ENCODE peak calls at places on chromosomes 3 and 15, in ten cellular contexts. One of them, this sample, is unnamed.

GRCh38 chr15:46213551-46213950 is 578.7 kb downstream of the SQOR start:
- DNase-seq in GM23338: no peak
- DNase-seq in prostate gland: no peak
- DNase-seq in fibroblast of lung: no peak
- DNase-seq in WTC11: no peak
- DNase-seq in epithelial cell of esophagus: peak; percentile 1
- DNase-seq in GM10248: no peak
- DNase-seq in kidney: no peak
- DNase-seq in bronchial epithelial cell: no peak
- DNase-seq in OCI-LY7: no peak
- DNase-seq in this sample: no peak

GRCh38 chr15:96366526-96366877 is 36.0 kb downstream of the NR2F2 start:
- DNase-seq in GM10248: peak; percentile 8
- DNase-seq in kidney: peak; percentile 67
- DNase-seq in GM23338: peak; percentile 60
- DNase-seq in bronchial epithelial cell: no peak
- DNase-seq in prostate gland: no peak
- DNase-seq in OCI-LY7: no peak
- DNase-seq in WTC11: no peak
- DNase-seq in fibroblast of lung: no peak
- DNase-seq in epithelial cell of esophagus: no peak
- DNase-seq in this sample: no peak

GRCh38 chr15:67914028-67914427 is 74.2 kb upstream of the RNU6-1 start:
- DNase-seq in GM23338: no peak
- DNase-seq in WTC11: no peak
- DNase-seq in prostate gland: no peak
- DNase-seq in GM10248: no peak
- DNase-seq in bronchial epithelial cell: no peak
- DNase-seq in fibroblast of lung: no peak
- DNase-seq in kidney: no peak
- DNase-seq in OCI-LY7: no peak
- DNase-seq in epithelial cell of esophagus: no peak
- DNase-seq in this sample: no peak

GRCh38 chr3:70832035-70832795 is 519.8 kb upstream of the MDFIC2 start:
- DNase-seq in fibroblast of lung: peak; percentile 93
- DNase-seq in OCI-LY7: no peak
- DNase-seq in kidney: no peak
- DNase-seq in GM10248: no peak
- DNase-seq in prostate gland: no peak
- DNase-seq in GM23338: no peak
- DNase-seq in WTC11: no peak
- DNase-seq in bronchial epithelial cell: no peak
- DNase-seq in epithelial cell of esophagus: peak; percentile 26
- DNase-seq in this sample: no peak

GRCh38 chr3:62109534-62109933 is 263.8 kb downstream of the FEZF2 start:
- DNase-seq in GM23338: peak; percentile 67
- DNase-seq in GM10248: no peak
- DNase-seq in bronchial epithelial cell: peak; percentile 50
- DNase-seq in kidney: no peak
- DNase-seq in fibroblast of lung: peak; percentile 96
- DNase-seq in epithelial cell of esophagus: peak; percentile 68
- DNase-seq in OCI-LY7: no peak
- DNase-seq in WTC11: peak; percentile 38
- DNase-seq in prostate gland: no peak
- DNase-seq in this sample: no peak

GRCh38 chr15:95866698-95867440 is 463.6 kb upstream of the NR2F2 start:
- DNase-seq in bronchial epithelial cell: no peak
- DNase-seq in GM10248: no peak
- DNase-seq in epithelial cell of esophagus: no peak
- DNase-seq in WTC11: no peak
- DNase-seq in kidney: no peak
- DNase-seq in fibroblast of lung: no peak
- DNase-seq in OCI-LY7: no peak
- DNase-seq in GM23338: no peak
- DNase-seq in prostate gland: no peak
- DNase-seq in this sample: no peak

GRCh38 chr15:85010472-85011209 is 29.0 kb downstream of the PDE8A start:
- DNase-seq in epithelial cell of esophagus: no peak
- DNase-seq in GM23338: no peak
- DNase-seq in bronchial epithelial cell: no peak
- DNase-seq in kidney: no peak
- DNase-seq in GM10248: no peak
- DNase-seq in fibroblast of lung: no peak
- DNase-seq in WTC11: no peak
- DNase-seq in prostate gland: no peak
- DNase-seq in OCI-LY7: peak; percentile 62
- DNase-seq in this sample: no peak

GRCh38 chr3:37986479-37987314 is 3.9 kb upstream of the VILL start:
- DNase-seq in GM23338: peak; percentile 40
- DNase-seq in OCI-LY7: no peak
- DNase-seq in WTC11: no peak
- DNase-seq in epithelial cell of esophagus: peak; percentile 72
- DNase-seq in kidney: peak; percentile 64
- DNase-seq in fibroblast of lung: no peak
- DNase-seq in bronchial epithelial cell: peak; percentile 90
- DNase-seq in GM10248: no peak
- DNase-seq in prostate gland: peak; percentile 91
- DNase-seq in this sample: no peak

GRCh38 chr3:159938712-159939111 is 49.9 kb upstream of the IL12A start:
- DNase-seq in OCI-LY7: no peak
- DNase-seq in GM23338: no peak
- DNase-seq in WTC11: no peak
- DNase-seq in bronchial epithelial cell: peak; percentile 61
- DNase-seq in GM10248: no peak
- DNase-seq in fibroblast of lung: peak; percentile 48
- DNase-seq in kidney: no peak
- DNase-seq in prostate gland: no peak
- DNase-seq in epithelial cell of esophagus: peak; percentile 56
- DNase-seq in this sample: no peak

GRCh38 chr3:136457793-136458192 is 207.7 kb downstream of the PCCB start:
- DNase-seq in OCI-LY7: no peak
- DNase-seq in bronchial epithelial cell: no peak
- DNase-seq in GM10248: no peak
- DNase-seq in WTC11: no peak
- DNase-seq in kidney: no peak
- DNase-seq in prostate gland: no peak
- DNase-seq in fibroblast of lung: no peak
- DNase-seq in GM23338: no peak
- DNase-seq in epithelial cell of esophagus: no peak
- DNase-seq in this sample: no peak

GRCh38 chr3:136456196-136456595 is 206.1 kb downstream of the PCCB start:
- DNase-seq in fibroblast of lung: no peak
- DNase-seq in WTC11: no peak
- DNase-seq in bronchial epithelial cell: no peak
- DNase-seq in epithelial cell of esophagus: no peak
- DNase-seq in prostate gland: no peak
- DNase-seq in GM23338: no peak
- DNase-seq in kidney: no peak
- DNase-seq in GM10248: no peak
- DNase-seq in OCI-LY7: no peak
- DNase-seq in this sample: no peak
- TF ChIP-seq CTCF in fibroblast of lung: no peak
- TF ChIP-seq CTCF in WTC11: no peak
- TF ChIP-seq CTCF in bronchial epithelial cell: no peak
- TF ChIP-seq CTCF in epithelial cell of esophagus: no peak
- TF ChIP-seq CTCF in prostate gland: no peak
- TF ChIP-seq CTCF in GM23338: no peak
- TF ChIP-seq CTCF in kidney: no peak
- TF ChIP-seq CTCF in GM10248: no peak
- TF ChIP-seq CTCF in OCI-LY7: peak; percentile 42
- TF ChIP-seq CTCF in this sample: no peak

GRCh38 chr3:43995078-43995928 is 246.4 kb upstream of the TOPAZ1 start:
- DNase-seq in WTC11: peak; percentile 60
- DNase-seq in kidney: no peak
- DNase-seq in GM23338: peak; percentile 77
- DNase-seq in epithelial cell of esophagus: peak; percentile 46
- DNase-seq in bronchial epithelial cell: peak; percentile 15
- DNase-seq in OCI-LY7: peak; percentile 65
- DNase-seq in GM10248: peak; percentile 48
- DNase-seq in fibroblast of lung: peak; percentile 20
- DNase-seq in prostate gland: no peak
- DNase-seq in this sample: no peak

GRCh38 chr3:43998374-43998840 is 243.3 kb upstream of the TOPAZ1 start:
- DNase-seq in fibroblast of lung: no peak
- DNase-seq in OCI-LY7: peak; percentile 44
- DNase-seq in WTC11: peak; percentile 40
- DNase-seq in kidney: no peak
- DNase-seq in GM23338: peak; percentile 57
- DNase-seq in prostate gland: no peak
- DNase-seq in GM10248: no peak
- DNase-seq in epithelial cell of esophagus: peak; percentile 15
- DNase-seq in bronchial epithelial cell: peak; percentile 14
- DNase-seq in this sample: no peak

GRCh38 chr3:43997788-43998373 is 243.8 kb upstream of the TOPAZ1 start:
- DNase-seq in epithelial cell of esophagus: no peak
- DNase-seq in OCI-LY7: peak; percentile 40
- DNase-seq in fibroblast of lung: no peak
- DNase-seq in bronchial epithelial cell: peak; percentile 8
- DNase-seq in GM23338: peak; percentile 59
- DNase-seq in prostate gland: no peak
- DNase-seq in GM10248: no peak
- DNase-seq in kidney: no peak
- DNase-seq in WTC11: peak; percentile 48
- DNase-seq in this sample: peak; percentile 21

GRCh38 chr3:43995929-43996378 is 245.7 kb upstream of the TOPAZ1 start:
- DNase-seq in prostate gland: no peak
- DNase-seq in fibroblast of lung: no peak
- DNase-seq in GM10248: no peak
- DNase-seq in epithelial cell of esophagus: no peak
- DNase-seq in OCI-LY7: peak; percentile 15
- DNase-seq in kidney: no peak
- DNase-seq in WTC11: no peak
- DNase-seq in GM23338: peak; percentile 61
- DNase-seq in bronchial epithelial cell: peak; percentile 13
- DNase-seq in this sample: no peak

DNA sequence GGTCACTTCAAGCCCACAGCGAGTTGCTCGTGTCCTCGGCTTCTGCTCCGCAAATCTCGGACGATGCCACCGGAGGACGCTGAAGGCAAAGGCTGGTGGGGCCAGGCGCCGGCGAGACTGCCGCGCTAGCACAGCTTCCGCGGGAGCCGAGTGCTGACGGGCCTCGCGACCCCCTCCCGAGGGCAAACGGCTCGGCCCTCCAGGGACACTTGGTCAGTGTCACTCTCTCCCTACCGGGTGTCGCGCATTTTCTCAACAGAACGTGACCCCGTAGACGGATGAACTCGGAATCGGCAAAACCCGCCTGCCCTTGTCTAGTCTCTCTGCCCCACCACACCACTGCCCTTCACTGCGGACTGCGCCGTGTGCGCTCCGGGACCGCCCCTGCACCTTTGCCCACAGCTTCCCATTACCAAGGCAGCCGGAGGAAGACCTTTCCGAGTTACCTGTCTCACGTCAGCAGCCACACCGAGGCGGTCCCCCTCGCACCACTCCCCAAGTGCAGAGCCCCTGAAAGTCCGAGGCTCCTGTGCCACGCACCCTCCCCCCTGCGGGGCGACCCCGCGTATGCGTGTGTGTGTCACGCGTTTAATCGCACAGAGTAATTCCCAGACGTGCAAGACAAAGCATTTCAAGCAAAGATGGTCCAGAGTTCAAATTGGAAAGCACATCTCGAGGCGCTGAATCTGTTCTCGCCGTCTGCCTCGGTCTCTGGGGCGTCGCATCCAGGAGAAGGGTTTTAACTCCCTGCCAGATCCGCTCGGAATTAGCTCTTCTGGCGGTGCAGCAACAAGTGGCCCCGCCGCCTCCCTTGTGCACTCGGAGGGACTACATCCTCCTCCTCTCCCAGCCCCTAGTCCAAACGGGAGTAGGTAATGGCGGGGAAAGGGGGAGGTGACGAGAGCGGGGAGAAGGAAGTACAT is 245.0 kb upstream of the TOPAZ1 start:
- DNase-seq in bronchial epithelial cell: peak; percentile 26
- DNase-seq in GM23338: peak; percentile 76
- DNase-seq in prostate gland: no peak
- DNase-seq in epithelial cell of esophagus: peak; percentile 39
- DNase-seq in fibroblast of lung: no peak
- DNase-seq in OCI-LY7: peak; percentile 65
- DNase-seq in GM10248: peak; percentile 54
- DNase-seq in kidney: no peak
- DNase-seq in WTC11: peak; percentile 58
- DNase-seq in this sample: peak; percentile 39
- TF ChIP-seq CTCF in bronchial epithelial cell: peak; percentile 26
- TF ChIP-seq CTCF in GM23338: peak; percentile 13
- TF ChIP-seq CTCF in prostate gland: no peak
- TF ChIP-seq CTCF in epithelial cell of esophagus: no peak
- TF ChIP-seq CTCF in fibroblast of lung: no peak
- TF ChIP-seq CTCF in OCI-LY7: peak; percentile 67
- TF ChIP-seq CTCF in GM10248: peak; percentile 70
- TF ChIP-seq CTCF in kidney: peak; percentile 35
- TF ChIP-seq CTCF in WTC11: no peak
- TF ChIP-seq CTCF in this sample: no peak

GRCh38 chr3:128663151-128663550 is 12.5 kb upstream of the RPN1 start:
- DNase-seq in GM10248: no peak
- DNase-seq in fibroblast of lung: no peak
- DNase-seq in OCI-LY7: no peak
- DNase-seq in GM23338: no peak
- DNase-seq in kidney: no peak
- DNase-seq in bronchial epithelial cell: no peak
- DNase-seq in epithelial cell of esophagus: no peak
- DNase-seq in prostate gland: no peak
- DNase-seq in WTC11: no peak
- DNase-seq in this sample: no peak

GRCh38 chr3:128665362-128666021 is 14.9 kb upstream of the RPN1 start:
- DNase-seq in bronchial epithelial cell: no peak
- DNase-seq in OCI-LY7: no peak
- DNase-seq in kidney: no peak
- DNase-seq in prostate gland: no peak
- DNase-seq in epithelial cell of esophagus: no peak
- DNase-seq in fibroblast of lung: no peak
- DNase-seq in WTC11: no peak
- DNase-seq in GM23338: no peak
- DNase-seq in GM10248: no peak
- DNase-seq in this sample: no peak
- TF ChIP-seq CTCF in bronchial epithelial cell: no peak
- TF ChIP-seq CTCF in OCI-LY7: peak; percentile 47
- TF ChIP-seq CTCF in kidney: no peak
- TF ChIP-seq CTCF in prostate gland: no peak
- TF ChIP-seq CTCF in epithelial cell of esophagus: no peak
- TF ChIP-seq CTCF in fibroblast of lung: no peak
- TF ChIP-seq CTCF in WTC11: no peak
- TF ChIP-seq CTCF in GM23338: peak; percentile 10
- TF ChIP-seq CTCF in GM10248: no peak
- TF ChIP-seq CTCF in this sample: no peak

DNA sequence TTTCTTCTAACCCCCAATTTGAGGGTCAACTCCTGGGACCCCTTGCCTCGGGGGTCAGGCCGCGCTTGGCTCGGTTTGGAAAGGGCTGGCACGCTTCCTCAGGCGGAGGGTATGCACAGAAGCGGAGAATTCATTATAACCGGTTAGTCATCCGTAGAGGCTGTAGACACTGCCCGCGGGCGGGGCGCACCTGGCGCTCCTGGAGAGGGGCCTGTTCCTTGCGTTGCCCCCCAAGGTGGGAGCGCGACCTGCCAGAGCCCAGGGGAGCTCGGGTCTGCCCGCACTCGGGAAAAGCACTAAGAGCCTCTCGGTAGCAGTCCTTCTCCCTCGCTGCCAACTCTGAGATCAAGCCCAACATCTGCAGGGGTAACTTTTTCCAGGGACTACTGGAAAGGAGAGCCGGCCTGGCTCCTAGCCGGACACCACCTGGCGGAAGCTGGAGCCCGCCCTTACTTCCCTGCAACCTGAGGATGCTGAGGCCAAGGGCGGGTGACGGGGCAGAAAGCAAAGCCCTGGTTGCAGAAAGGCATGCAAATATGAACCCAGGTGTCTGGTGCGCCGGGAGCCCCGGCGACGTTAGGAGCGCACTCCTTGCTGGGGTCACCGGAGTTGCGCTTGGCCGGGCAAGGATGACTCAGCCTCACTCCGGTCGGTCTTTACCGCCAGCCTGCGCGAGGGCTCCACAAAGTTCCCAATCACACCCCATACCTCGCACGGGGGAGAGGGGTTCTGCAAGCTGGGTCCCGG is 1.5 kb upstream of the CACNA2D3 start:
- DNase-seq in fibroblast of lung: peak; percentile 13
- DNase-seq in kidney: peak; percentile 89
- DNase-seq in prostate gland: no peak
- DNase-seq in GM10248: peak; percentile 50
- DNase-seq in bronchial epithelial cell: no peak
- DNase-seq in GM23338: peak; percentile 81
- DNase-seq in WTC11: peak; percentile 59
- DNase-seq in OCI-LY7: peak; percentile 59
- DNase-seq in epithelial cell of esophagus: no peak
- DNase-seq in this sample: no peak
- TF ChIP-seq CTCF in fibroblast of lung: no peak
- TF ChIP-seq CTCF in kidney: no peak
- TF ChIP-seq CTCF in prostate gland: no peak
- TF ChIP-seq CTCF in GM10248: no peak
- TF ChIP-seq CTCF in bronchial epithelial cell: no peak
- TF ChIP-seq CTCF in GM23338: peak; percentile 10
- TF ChIP-seq CTCF in WTC11: no peak
- TF ChIP-seq CTCF in OCI-LY7: no peak
- TF ChIP-seq CTCF in epithelial cell of esophagus: no peak
- TF ChIP-seq CTCF in this sample: no peak